ENCODE peak calls at places on chromosomes 6 and 20, in four cellular contexts. M is SK-N-SH, Q is K562, Y is GM12878. E is an unnamed sample.

GRCh38 chr6:75849329-75850025 is 100.4 kb downstream of the MYO6 start:
- DNase-seq in Y (no peak), Q (no peak), M (no peak), E (no peak)

GRCh38 chr6:76682842-76683241 is 610.4 kb upstream of the IMPG1 start:
- DNase-seq in Y (no peak), Q (no peak), M (no peak), E (no peak)

GRCh38 chr20:44720617-44720993 is 5.4 kb downstream of the CCN5 start:
- DNase-seq in M (peak; percentile 62), Y (no peak), Q (no peak), E (no peak)

GRCh38 chr20:6636209-6637159 is 131.0 kb upstream of the BMP2 start:
- DNase-seq in Q (no peak), Y (no peak), M (peak; percentile 2), E (no peak)

GRCh38 chr6:2857580-2858337 is 16.1 kb upstream of the SERPINB1 start:
- DNase-seq in Q (peak; percentile 81), M (peak; percentile 70), Y (peak; percentile 90), E (no peak)

GRCh38 chr20:64010711-64011237 is 25.2 kb upstream of the C20orf204 start:
- DNase-seq in Y (peak; percentile 31), M (no peak), Q (no peak), E (no peak)

GRCh38 chr6:129946439-129947140 is 71.8 kb upstream of the L3MBTL3 start:
- DNase-seq in Y (no peak), M (no peak), Q (no peak), E (no peak)

GRCh38 chr6:90412538-90413369 is 116.1 kb upstream of the BACH2 start:
- DNase-seq in Y (no peak), M (no peak), Q (no peak), E (no peak)

GRCh38 chr20:58705525-58705924 is 12.9 kb downstream of the NPEPL1 start:
- DNase-seq in Y (no peak), M (peak; percentile 27), Q (no peak), E (no peak)

GRCh38 chr6:14452567-14453527 is 335.3 kb downstream of the CD83 start:
- DNase-seq in Q (peak; percentile 42), Y (peak; percentile 4), M (no peak), E (no peak)

GRCh38 chr6:80163754-80164187 is 57.3 kb downstream of the BCKDHB start:
- DNase-seq in M (no peak), Q (no peak), Y (peak; percentile 27), E (no peak)

GRCh38 chr6:134123666-134124208 is 71.3 kb upstream of the SLC2A12 start:
- DNase-seq in M (peak; percentile 53), Y (peak; percentile 12), Q (peak; percentile 19), E (peak; percentile 21)

GRCh38 chr6:33206864-33207568 is 1.3 kb upstream of the RING1 start:
- DNase-seq in Q (no peak), M (peak; percentile 21), Y (no peak), E (no peak)

GRCh38 chr6:99467509-99468106 is 42.5 kb upstream of the PNISR start:
- DNase-seq in Q (peak; percentile 23), M (peak; percentile 46), Y (no peak), E (no peak)

GRCh38 chr6:80272988-80273387 is 166.5 kb downstream of the BCKDHB start:
- DNase-seq in M (no peak), Q (no peak), Y (no peak), E (no peak)

GRCh38 chr6:152232494-152233151 is 404.5 kb downstream of the SYNE1 start:
- DNase-seq in M (peak; percentile 28), Y (no peak), Q (peak; percentile 21), E (no peak)

GRCh38 chr20:44993343-44993742 is 27.0 kb downstream of the STK4 start:
- DNase-seq in M (no peak), Q (no peak), Y (no peak), E (no peak)

GRCh38 chr20:658731-659291 is 5.8 kb upstream of the SRXN1 start:
- DNase-seq in Q (peak; percentile 19), Y (no peak), M (no peak), E (peak; percentile 33)

GRCh38 chr20:19823216-19823615 is 65.2 kb downstream of the RIN2 start:
- DNase-seq in M (no peak), Q (no peak), Y (no peak), E (no peak)

GRCh38 chr20:46099491-46100287 is 9.9 kb upstream of the NCOA5 start:
- DNase-seq in Y (no peak), Q (no peak), M (no peak), E (peak; percentile 76)

GRCh38 chr20:51036827-51037229 is 13.9 kb upstream of the KCNG1 start:
- DNase-seq in Q (no peak), Y (no peak), M (no peak), E (no peak)

GRCh38 chr6:123658848-123659247 is 22.1 kb upstream of the TRDN start:
- DNase-seq in Q (no peak), M (no peak), Y (no peak), E (no peak)

GRCh38 chr20:44204156-44204831 is 6.3 kb downstream of the OSER1 start:
- DNase-seq in Y (no peak), Q (no peak), M (no peak), E (no peak)

GRCh38 chr20:39111359-39112195 is 149.4 kb downstream of the DHX35 start:
- DNase-seq in Q (no peak), M (no peak), Y (no peak), E (no peak)

GRCh38 chr20:10433014-10433622 is 904 bp downstream of the MKKS start:
- DNase-seq in Q (no peak), Y (no peak), M (peak; percentile 35), E (no peak)

GRCh38 chr20:54140927-54141566 is 32.7 kb downstream of the CYP24A1 start:
- DNase-seq in Q (no peak), M (no peak), Y (no peak), E (no peak)

GRCh38 chr20:22701679-22702308 is 117.4 kb upstream of the FOXA2 start:
- DNase-seq in Y (no peak), M (no peak), Q (no peak), E (no peak)

GRCh38 chr6:83057705-83058321 is 7.8 kb downstream of the UBE3D start:
- DNase-seq in M (peak; percentile 57), Q (peak; percentile 20), Y (no peak), E (peak; percentile 43)

GRCh38 chr6:44180886-44181285 is 22.3 kb downstream of the CAPN11 start:
- DNase-seq in Q (no peak), M (no peak), Y (no peak), E (no peak)

DNA sequence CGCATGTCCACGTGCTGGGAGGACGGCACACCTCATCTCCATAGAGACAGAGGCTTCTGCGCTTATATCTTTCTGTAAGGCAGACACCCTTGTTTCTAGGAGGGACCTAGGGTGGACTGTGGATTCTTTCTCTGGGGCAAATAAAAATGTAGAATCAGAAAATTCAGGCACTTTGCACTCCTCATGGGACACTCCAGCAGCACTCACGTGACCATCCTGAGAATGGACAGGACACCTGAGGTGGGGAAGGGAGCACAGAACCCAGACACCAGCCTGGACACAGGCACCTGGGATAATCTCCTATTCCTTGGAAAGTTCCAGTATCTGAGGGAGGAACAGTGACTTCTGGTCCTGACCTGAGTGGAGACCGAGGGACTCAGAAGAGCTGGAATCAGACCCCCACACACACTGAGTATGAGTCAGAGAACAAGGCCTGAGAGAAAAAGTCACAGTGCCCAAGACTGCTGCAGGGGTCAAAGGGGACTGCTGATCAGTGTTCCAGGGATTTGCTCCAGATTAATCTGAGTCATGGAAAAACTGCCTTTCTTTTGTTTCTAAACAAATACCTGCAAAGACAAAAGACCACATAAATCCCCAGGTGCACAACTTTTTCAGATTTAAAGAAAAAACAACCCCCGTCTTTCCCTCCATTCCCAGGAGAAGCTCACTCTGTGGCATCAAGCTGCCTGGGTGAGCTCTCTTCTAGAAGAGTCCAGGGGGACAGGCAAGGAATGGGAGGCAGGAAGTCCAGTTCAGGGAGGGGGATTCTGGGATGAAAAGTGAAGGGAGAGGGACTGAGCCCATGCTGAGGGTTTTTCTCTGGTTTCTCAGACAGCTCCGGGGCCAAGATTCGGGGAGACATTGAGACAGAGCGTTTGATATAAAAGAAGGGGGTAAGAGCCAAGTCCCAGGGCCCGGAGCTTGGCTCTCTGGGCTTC is 35.6 kb upstream of the MICB start:
- DNase-seq in Q (no peak), M (no peak), Y (no peak), E (no peak)
- TF ChIP-seq USF1 in Q (peak; percentile 30), M (no peak), Y (no peak), E (no peak)

DNA sequence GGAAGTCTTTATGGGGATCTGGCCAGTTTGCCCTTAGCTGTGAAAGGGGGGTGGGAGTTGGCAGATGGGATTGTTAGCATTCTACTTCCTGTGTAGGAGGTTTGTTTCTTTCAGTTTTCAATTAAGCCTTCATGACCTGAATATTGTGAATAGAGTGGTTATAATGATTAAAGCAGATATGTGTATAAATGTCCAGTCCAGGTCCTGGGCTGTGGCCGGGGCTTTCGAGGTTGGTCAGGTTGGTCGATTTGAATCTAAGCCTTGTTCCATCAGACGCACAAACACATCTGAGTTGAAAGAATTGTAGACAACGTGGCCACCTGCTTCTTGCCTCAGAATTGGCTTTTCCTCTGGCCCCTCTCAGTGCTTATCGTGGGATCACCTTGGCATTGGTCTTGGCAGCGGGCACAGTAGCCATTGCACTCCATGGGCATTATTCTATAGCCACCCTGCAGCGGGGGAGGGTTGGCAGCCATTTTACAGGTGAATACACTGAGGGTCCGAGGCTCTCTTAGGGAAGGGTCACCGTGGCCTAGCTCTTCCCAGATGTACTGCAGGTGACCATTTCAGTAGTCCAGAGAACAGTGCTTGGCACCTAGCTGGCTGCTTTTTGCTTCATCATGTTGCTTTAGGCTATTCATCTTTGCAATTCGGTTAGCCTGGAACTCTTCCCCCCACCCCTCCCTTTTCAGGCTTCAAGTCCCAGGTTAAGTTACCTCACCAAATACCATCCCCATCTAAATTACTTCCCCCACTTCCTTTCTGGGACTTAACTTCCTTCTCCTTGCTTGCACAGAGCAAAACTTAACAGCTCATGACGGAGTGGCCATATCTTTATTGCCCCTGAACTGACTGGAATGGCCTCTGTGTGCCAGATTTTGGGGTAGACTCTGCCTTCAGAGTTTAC is 1.1 kb downstream of the RNF114 start:
- DNase-seq in M (peak; percentile 48), Q (no peak), Y (no peak), E (no peak)
- TF ChIP-seq USF1 in M (no peak), Q (no peak), Y (no peak), E (no peak)

GRCh38 chr6:105929626-105930025 is 156.5 kb upstream of the PRDM1 start:
- DNase-seq in M (no peak), Q (no peak), Y (no peak), E (no peak)

GRCh38 chr6:105921781-105922180 is 164.4 kb upstream of the PRDM1 start:
- DNase-seq in Q (no peak), Y (no peak), M (no peak), E (no peak)

DNA sequence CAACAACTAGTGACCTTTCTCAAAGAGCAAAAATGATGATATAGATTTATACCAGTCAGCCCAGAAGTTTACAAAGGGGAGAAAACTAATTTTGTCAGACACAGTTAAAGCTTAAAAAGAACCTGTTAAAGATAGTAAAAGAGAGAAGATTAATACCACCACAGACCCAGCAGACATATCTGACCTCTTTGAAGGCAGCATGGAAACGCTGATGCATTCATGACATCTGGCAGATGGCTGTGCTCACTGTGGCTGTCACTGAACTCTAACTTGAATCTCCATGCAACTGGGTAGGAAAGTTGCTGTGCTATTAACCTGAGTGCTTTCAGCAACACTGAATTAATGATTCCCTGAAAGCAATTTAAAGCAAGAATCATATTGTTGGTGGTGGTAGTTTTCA is 159.8 kb upstream of the PRDM1 start:
- DNase-seq in Y (no peak), Q (no peak), M (no peak), E (no peak)
- TF ChIP-seq USF1 in Y (no peak), Q (no peak), M (no peak), E (no peak)

DNA sequence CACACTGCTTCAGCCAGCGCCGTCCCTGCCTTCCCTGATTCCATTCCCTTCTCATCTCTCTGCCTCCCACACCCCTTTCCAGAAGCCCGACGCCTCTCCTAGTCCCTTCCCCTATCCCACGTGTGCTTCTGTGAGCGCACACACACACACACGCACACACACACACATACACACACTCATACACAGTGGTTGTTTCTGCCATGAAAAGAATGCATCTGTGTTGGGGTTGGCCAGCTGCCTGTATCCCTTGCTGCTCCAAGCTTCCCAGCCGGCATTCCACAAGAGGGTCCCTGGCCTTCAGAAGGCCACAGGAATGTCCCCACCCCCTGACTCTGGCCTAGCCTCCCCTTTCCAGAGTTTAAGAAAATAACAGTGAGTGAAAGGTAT is 51.7 kb downstream of the MOCS1 start:
- DNase-seq in Q (no peak), M (no peak), Y (no peak), E (no peak)
- TF ChIP-seq USF1 in Q (no peak), M (peak; percentile 15), Y (no peak), E (no peak)